ENCODE peak calls at places on chromosomes 2 and 18, in seven cellular contexts. U is A549, I is cardiac muscle cell, M is WTC11, O is foreskin fibroblast, E is suprapubic skin, T is neural crest cell. V is an unnamed sample.

GRCh38 chr18:42328931-42329330 is 373.9 kb downstream of the PIK3C3 start:
- DNase-seq in T (no peak), I (no peak), U (no peak), E (no peak), O (no peak), M (no peak), V (no peak)

GRCh38 chr2:238019962-238020361 is 40.8 kb upstream of the SCLY start:
- DNase-seq in T (no peak), E (no peak), I (no peak), M (no peak), O (no peak), U (no peak), V (no peak)

GRCh38 chr2:186562209-186562578 is 27.7 kb upstream of the ITGAV start:
- DNase-seq in M (no peak), I (no peak), E (no peak), T (no peak), U (no peak), O (no peak), V (no peak)

GRCh38 chr2:33723322-33723721 is 124.2 kb upstream of the FAM98A start:
- DNase-seq in E (no peak), U (no peak), T (no peak), O (no peak), M (no peak), I (no peak), V (no peak)

GRCh38 chr2:16109368-16109820 is 169.0 kb downstream of the MYCN start:
- DNase-seq in E (no peak), U (no peak), O (no peak), I (no peak), M (no peak), T (no peak), V (no peak)

GRCh38 chr2:157911646-157912217 is 35.6 kb upstream of the ACVR1 start:
- DNase-seq in E (no peak), M (no peak), I (no peak), T (no peak), O (no peak), U (no peak), V (no peak)

GRCh38 chr2:138559648-138560047 is 58.1 kb downstream of the SPOPL start:
- DNase-seq in E (no peak), M (no peak), U (no peak), I (no peak), T (no peak), O (no peak), V (no peak)

GRCh38 chr2:121074322-121074932 is 210.6 kb downstream of the TFCP2L1 start:
- DNase-seq in U (no peak), O (peak; percentile 17), I (no peak), M (peak; percentile 22), E (no peak), T (no peak), V (no peak)

GRCh38 chr18:809985-810642 is 1.9 kb downstream of the YES1 start:
- DNase-seq in U (no peak), T (no peak), I (no peak), O (no peak), M (no peak), E (no peak), V (no peak)

GRCh38 chr18:12769644-12770440 is 67.0 kb downstream of the PSMG2 start:
- DNase-seq in T (no peak), M (no peak), U (no peak), I (peak; percentile 9), E (no peak), O (peak; percentile 37), V (no peak)

GRCh38 chr2:20599861-20600461 is 50.9 kb downstream of the HS1BP3 start:
- DNase-seq in U (no peak), M (no peak), I (no peak), E (peak; percentile 37), O (no peak), T (peak; percentile 63), V (peak; percentile 18)

GRCh38 chr2:147525724-147526489 is 318.9 kb upstream of the ACVR2A start:
- DNase-seq in U (no peak), O (no peak), E (no peak), T (no peak), M (no peak), I (peak; percentile 7), V (no peak)

GRCh38 chr2:28462122-28462521 is 33.7 kb upstream of the PLB1 start:
- DNase-seq in I (no peak), O (no peak), U (no peak), E (no peak), M (no peak), T (no peak), V (no peak)

GRCh38 chr2:221716434-221717303 is 144.6 kb upstream of the EPHA4 start:
- DNase-seq in T (no peak), O (peak; percentile 38), M (no peak), E (no peak), I (no peak), U (peak; percentile 31), V (no peak)

GRCh38 chr18:48853588-48853987 is 97.2 kb downstream of the SMAD7 start:
- DNase-seq in U (no peak), T (no peak), M (no peak), I (no peak), E (no peak), O (no peak), V (no peak)

GRCh38 chr2:169798397-169798717 is 314 bp upstream of the SSB start:
- DNase-seq in T (no peak), I (no peak), E (no peak), U (no peak), O (no peak), M (no peak), V (no peak)

GRCh38 chr2:71566271-71566858 is 113.0 kb downstream of the DYSF start:
- DNase-seq in T (no peak), M (no peak), U (no peak), I (peak; percentile 41), O (no peak), E (no peak), V (no peak)

GRCh38 chr2:198873771-198874501 is 583.8 kb downstream of the SATB2 start:
- DNase-seq in O (peak; percentile 56), I (no peak), M (no peak), E (no peak), U (no peak), T (no peak), V (no peak)

GRCh38 chr2:88074854-88075292 is 7.2 kb downstream of the SMYD1 start:
- DNase-seq in E (no peak), I (peak; percentile 80), U (no peak), M (no peak), T (no peak), O (peak; percentile 85), V (no peak)

GRCh38 chr2:124286089-124286783 is 261.1 kb downstream of the CNTNAP5 start:
- DNase-seq in O (no peak), I (peak; percentile 65), U (no peak), E (no peak), M (no peak), T (no peak), V (no peak)

GRCh38 chr2:239882335-239882734 is 142.8 kb downstream of the NDUFA10 start:
- DNase-seq in T (peak; percentile 51), O (peak; percentile 4), I (peak; percentile 36), M (peak; percentile 83), U (no peak), E (no peak), V (no peak)

GRCh38 chr2:184178229-184178628 is 420.1 kb upstream of the ZNF804A start:
- DNase-seq in O (no peak), E (no peak), I (no peak), U (no peak), T (no peak), M (no peak), V (no peak)

GRCh38 chr18:6920099-6920955 is 190.8 kb downstream of the ARHGAP28 start:
- DNase-seq in M (peak; percentile 78), I (peak; percentile 82), O (peak; percentile 75), U (peak; percentile 13), E (peak; percentile 63), T (peak; percentile 76), V (no peak)

GRCh38 chr2:113965644-113966043 is 75.8 kb downstream of the ACTR3 start:
- DNase-seq in M (peak; percentile 26), U (no peak), I (peak; percentile 48), T (peak; percentile 30), E (no peak), O (no peak), V (no peak)
- TF ChIP-seq CTCF in M (peak; percentile 63), U (peak; percentile 39), I (peak; percentile 49), T (peak; percentile 67), E (peak; percentile 25), O (peak; percentile 31), V (peak; percentile 65)

DNA sequence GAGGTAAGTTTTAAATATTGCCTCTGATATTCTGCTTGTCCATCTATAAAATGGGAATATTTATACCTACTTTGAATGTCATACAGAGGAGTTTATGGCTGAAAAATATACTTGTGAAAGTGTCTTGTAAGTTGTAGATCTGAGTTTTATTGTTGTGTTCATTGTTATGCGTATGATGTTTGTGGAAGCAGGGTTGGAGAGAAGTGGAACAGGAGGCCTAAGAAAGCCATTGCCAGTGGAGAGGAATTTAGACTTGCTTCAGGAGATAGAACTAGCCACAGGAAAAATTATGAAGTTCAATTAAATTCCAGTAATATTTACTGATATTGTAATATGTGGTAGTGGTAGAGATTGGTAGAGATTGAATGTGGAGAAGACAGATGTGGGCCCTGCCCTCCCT is 491.9 kb upstream of the FANCL start:
- DNase-seq in O (no peak), E (no peak), T (no peak), U (no peak), M (no peak), I (no peak), V (no peak)
- TF ChIP-seq CTCF in O (no peak), E (no peak), T (no peak), U (no peak), M (no peak), I (no peak), V (no peak)

GRCh38 chr2:241609859-241610793 is 26.8 kb downstream of the THAP4 start:
- DNase-seq in I (peak; percentile 93), M (peak; percentile 97), E (peak; percentile 90), U (no peak), O (peak; percentile 93), T (peak; percentile 77), V (no peak)
- TF ChIP-seq CTCF in I (peak; percentile 60), M (peak; percentile 54), E (peak; percentile 79), U (no peak), O (peak; percentile 47), T (peak; percentile 66), V (peak; percentile 79)

GRCh38 chr2:215450188-215451011 is 14.5 kb upstream of the FN1 start:
- DNase-seq in M (no peak), I (no peak), T (no peak), E (no peak), O (no peak), U (no peak), V (no peak)

GRCh38 chr2:215451012-215451756 is 15.3 kb upstream of the FN1 start:
- DNase-seq in E (no peak), I (peak; percentile 59), M (no peak), U (no peak), O (peak; percentile 4), T (no peak), V (no peak)

GRCh38 chr2:215447673-215448081 is 11.8 kb upstream of the FN1 start:
- DNase-seq in E (no peak), T (no peak), I (no peak), U (no peak), M (no peak), O (peak; percentile 7), V (no peak)

GRCh38 chr2:215454519-215454918 is 18.7 kb upstream of the FN1 start:
- DNase-seq in T (no peak), I (peak; percentile 67), E (no peak), U (peak; percentile 23), M (no peak), O (peak; percentile 75), V (no peak)

DNA sequence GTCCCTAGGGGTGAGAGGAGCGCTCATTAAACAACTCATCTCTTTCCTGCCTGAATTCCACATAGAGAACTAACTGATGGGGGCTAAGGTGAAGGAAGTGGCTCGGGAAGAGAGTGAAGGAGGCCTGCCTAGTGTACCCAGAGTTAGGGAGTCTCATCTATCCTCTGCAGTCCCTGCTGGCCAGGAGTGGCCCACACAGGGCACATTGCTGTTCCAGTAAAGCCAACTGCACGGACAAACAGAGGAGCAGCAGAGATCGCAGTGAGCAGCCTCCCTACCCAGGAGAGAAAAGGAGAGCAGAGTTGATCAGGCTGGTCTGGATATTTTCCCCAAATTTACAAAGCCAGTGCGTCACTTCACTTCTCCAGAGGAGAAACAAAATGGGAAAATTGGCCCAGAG is 16.9 kb upstream of the FN1 start:
- DNase-seq in M (peak; percentile 39), E (no peak), U (no peak), I (no peak), O (no peak), T (no peak), V (no peak)
- TF ChIP-seq CTCF in M (no peak), E (no peak), U (no peak), I (no peak), O (no peak), T (no peak), V (no peak)

V was measured in chondrocyte.